ENCODE peak calls at places on chromosomes 12 and 14, in four cellular contexts. L, V, W and N are unnamed samples.

GRCh38 chr12:131122631-131123030 is 168.9 kb downstream of the ADGRD1 start:
- DNase-seq in V (no peak), L (no peak), W (no peak), N (no peak)

GRCh38 chr14:30223966-30224365 is 296.3 kb upstream of the PRKD1 start:
- DNase-seq in V (no peak), W (no peak), L (no peak), N (no peak)

GRCh38 chr12:84757978-84758377 is 154.6 kb downstream of the SLC6A15 start:
- DNase-seq in W (no peak), L (no peak), V (no peak), N (no peak)

GRCh38 chr14:82079553-82079952 is 545.9 kb upstream of the SEL1L start:
- DNase-seq in V (no peak), L (no peak), W (no peak), N (no peak)

GRCh38 chr14:32075636-32076277 is 1.3 kb upstream of the ARHGAP5 start:
- DNase-seq in L (no peak), W (peak; percentile 34), V (no peak), N (peak; percentile 32)

GRCh38 chr14:72782182-72782508 is 111.8 kb downstream of the DPF3 start:
- DNase-seq in V (no peak), L (no peak), W (no peak), N (no peak)

GRCh38 chr14:48963231-48963630 is 622.9 kb downstream of the RPS29 start:
- DNase-seq in V (no peak), L (no peak), W (peak; percentile 3), N (no peak)

GRCh38 chr12:7123806-7124519 is 4.7 kb downstream of the RBP5 start:
- DNase-seq in V (no peak), L (no peak), W (peak; percentile 80), N (no peak)

GRCh38 chr14:31263485-31264133 is 56.0 kb upstream of the HECTD1 start:
- DNase-seq in L (no peak), V (peak; percentile 21), W (peak; percentile 91), N (peak; percentile 77)

GRCh38 chr12:109295764-109296425 is 13.2 kb downstream of the FOXN4 start:
- DNase-seq in V (no peak), L (no peak), W (no peak), N (no peak)

GRCh38 chr12:62426095-62426488 is 40.5 kb upstream of the MON2 start:
- DNase-seq in W (no peak), V (no peak), L (no peak), N (no peak)

GRCh38 chr12:70919597-70920035 is 922 bp downstream of the PTPRR start:
- DNase-seq in V (no peak), W (no peak), L (no peak), N (no peak)

GRCh38 chr12:105860556-105861207 is 278.1 kb downstream of the NUAK1 start:
- DNase-seq in L (no peak), W (peak; percentile 19), V (no peak), N (no peak)

GRCh38 chr12:75954076-75954475 is 77.5 kb downstream of the PHLDA1 start:
- DNase-seq in V (no peak), W (peak; percentile 82), L (peak; percentile 20), N (peak; percentile 92)

DNA sequence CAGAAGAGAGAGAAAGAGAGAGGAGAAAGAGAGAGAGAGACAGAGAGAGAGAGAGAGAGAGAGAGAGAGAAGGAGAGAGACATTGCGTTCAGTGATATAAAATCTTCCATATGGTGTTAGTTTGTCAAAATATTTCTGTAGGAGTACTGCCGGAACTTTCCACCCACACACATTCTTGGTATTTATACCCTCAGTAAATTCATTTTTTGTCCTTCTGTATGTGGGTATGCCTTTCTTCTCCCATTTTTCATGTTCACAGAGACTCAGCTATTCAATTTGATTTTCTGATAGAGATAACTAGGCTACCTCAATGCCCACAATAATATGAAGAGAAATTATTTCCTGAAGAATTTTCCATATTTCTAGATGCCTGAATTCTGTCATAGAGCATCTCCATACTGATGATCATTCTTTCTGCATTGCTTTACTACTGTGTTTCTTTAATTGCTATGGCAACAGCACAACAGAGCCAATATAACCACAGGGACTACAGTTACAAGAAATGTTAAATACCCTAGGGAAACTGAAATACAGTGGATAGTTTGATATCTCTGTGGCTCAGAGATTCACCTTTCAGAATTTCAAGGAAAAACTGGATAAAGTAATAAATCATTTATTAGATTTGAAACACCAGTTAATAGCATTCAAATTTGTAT is 266.8 kb downstream of the LRFN5 start:
- DNase-seq in L (no peak), V (no peak), W (no peak), N (no peak)
- TF ChIP-seq KDM1A in L (no peak), V (no peak), W (no peak), N (no peak)

GRCh38 chr14:68364823-68365222 is 428.0 kb downstream of the ZFP36L1 start:
- DNase-seq in L (no peak), V (no peak), W (no peak), N (no peak)
- TF ChIP-seq JUN in L (no peak), V (no peak), W (no peak), N (no peak)

GRCh38 chr14:68689426-68689825 is 103.4 kb downstream of the ZFP36L1 start:
- DNase-seq in V (no peak), W (no peak), L (no peak), N (no peak)

GRCh38 chr14:68692916-68693771 is 99.7 kb downstream of the ZFP36L1 start:
- DNase-seq in W (no peak), L (no peak), V (no peak), N (no peak)

GRCh38 chr14:68692216-68692615 is 100.7 kb downstream of the ZFP36L1 start:
- DNase-seq in L (no peak), V (no peak), W (no peak), N (no peak)

GRCh38 chr14:68690106-68690960 is 102.5 kb downstream of the ZFP36L1 start:
- DNase-seq in L (no peak), W (no peak), V (no peak), N (no peak)

DNA sequence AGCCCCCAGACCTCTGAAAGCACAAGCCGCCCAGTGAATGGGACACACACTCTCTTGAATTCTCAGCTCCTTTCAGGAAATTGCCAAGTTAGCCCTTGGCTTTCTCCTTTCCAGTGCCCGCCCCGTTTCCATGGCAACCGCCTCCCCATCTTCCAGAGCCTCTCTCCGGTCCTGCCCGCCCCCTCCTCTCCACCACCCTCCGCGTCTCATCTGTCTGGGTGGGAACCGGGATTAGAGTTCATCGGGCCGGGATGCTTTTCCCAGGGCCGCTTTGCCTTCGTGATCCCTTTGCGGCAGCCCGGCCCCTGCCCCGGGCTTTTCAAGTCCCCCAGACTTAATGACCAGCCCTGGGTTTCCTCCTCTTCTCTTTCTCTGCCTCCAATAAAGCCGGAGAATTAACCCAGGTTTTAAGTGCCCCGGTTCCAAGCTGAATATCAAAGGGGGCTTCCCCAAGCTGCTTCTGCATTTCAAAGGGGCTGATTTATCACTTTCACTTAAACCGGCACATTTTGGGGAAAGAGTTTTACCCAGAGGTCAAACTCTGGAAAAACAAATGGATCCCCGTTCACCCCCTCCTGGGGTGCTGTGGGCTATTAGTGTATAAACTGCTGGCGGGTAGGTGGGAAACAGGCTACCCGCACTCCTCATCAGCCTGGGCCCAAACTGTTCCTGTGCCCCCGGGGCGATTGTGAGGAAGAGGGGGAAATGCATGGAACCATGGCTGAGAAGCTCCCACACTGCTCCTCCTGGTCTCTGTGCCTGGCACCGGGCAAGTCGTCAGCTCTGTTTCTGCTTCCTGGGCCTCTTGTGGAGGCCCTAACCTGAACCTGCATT is 101.6 kb downstream of the ZFP36L1 start:
- DNase-seq in L (peak; percentile 39), V (no peak), W (no peak), N (no peak)
- TF ChIP-seq RNF2 in L (no peak), V (no peak), W (no peak), N (no peak)

DNA sequence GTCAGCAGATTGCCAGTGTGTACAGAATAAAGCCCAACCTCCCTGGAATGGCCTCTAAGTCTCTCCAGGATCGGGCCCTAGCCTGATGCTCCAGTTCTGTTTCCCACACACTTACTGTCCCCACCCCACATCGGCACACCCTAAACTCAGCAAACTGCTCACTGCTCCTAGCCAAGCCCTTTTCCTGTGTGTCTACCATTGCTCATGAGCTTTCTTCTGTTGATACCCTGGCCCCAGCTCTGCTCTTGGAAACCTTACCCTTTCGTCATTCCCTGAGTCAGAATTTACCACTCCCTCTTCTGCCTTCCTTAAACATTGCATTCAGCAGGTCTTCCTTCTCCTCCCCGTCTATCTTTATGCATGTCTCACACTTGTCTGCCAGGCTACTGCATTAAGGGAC is 158.9 kb downstream of the TMX1 start:
- DNase-seq in L (no peak), W (no peak), V (no peak), N (peak; percentile 91)
- TF ChIP-seq KDM1A in L (no peak), W (no peak), V (no peak), N (no peak)

DNA sequence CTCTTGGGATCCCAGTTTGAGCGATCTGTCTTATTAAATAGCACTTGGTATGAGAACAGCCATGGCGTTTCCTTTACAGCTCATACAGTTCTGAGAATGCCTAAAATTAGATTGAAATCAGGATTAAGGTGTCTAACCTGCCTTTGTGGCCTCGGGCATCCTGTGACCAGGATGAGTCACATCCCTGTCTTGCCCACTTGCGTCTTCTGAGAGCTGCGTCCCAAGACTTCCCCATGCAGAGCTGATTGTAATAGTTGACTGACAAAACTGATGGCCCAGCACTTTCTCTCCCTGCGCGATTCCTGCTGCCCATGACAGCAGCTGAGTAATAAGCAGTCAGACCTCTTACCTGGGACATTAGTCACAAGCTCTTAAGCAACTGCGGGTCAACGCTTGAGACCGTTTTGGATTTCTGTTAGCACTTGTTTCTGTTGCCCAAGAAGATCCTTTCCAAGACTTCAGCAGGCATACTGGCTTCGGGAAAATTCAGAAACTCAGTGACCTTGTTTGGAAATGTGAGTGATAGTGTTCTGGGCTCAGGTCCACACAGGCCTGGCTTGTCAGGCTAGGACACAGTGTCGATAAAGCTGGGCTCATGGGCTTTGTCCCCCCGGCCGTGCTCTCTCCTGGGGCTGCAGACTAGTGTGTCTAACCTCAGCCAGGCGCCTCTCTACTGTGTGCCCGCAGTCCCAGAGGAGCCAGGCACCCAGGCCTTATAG is 169.9 kb upstream of the HIF1A start:
- DNase-seq in V (no peak), W (no peak), L (no peak), N (peak; percentile 56)
- TF ChIP-seq JUN in V (no peak), W (no peak), L (peak; percentile 20), N (peak; percentile 53)

GRCh38 chr14:98219638-98220037 is 1052.4 kb downstream of the BCL11B start:
- DNase-seq in V (no peak), L (no peak), W (no peak), N (no peak)
- TF ChIP-seq RNF2 in V (no peak), L (no peak), W (no peak), N (no peak)

GRCh38 chr12:50882563-50882962 is 39.8 kb downstream of the TMPRSS12 start:
- DNase-seq in V (no peak), W (no peak), L (no peak), N (no peak)
- TF ChIP-seq KDM1A in V (no peak), W (no peak), L (no peak), N (no peak)